ENCODE peak calls at places on chromosomes 5 and 9, in seven cellular contexts. One of them, this sample, is unnamed.

GRCh38 chr5:165321912-165322311 is 1816.5 kb downstream of the MAT2B start:
- DNase-seq in HTR-8/SVneo: peak
- DNase-seq in GM23248: no peak
- DNase-seq in ELR: peak
- DNase-seq in AG04449: peak
- DNase-seq in C1 segment of cervical spinal cord: no peak
- DNase-seq in breast epithelium: no peak
- DNase-seq in this sample: no peak

GRCh38 chr5:151270599-151270998 is 17.6 kb downstream of the GM2A start:
- DNase-seq in HTR-8/SVneo: no peak
- DNase-seq in GM23248: peak
- DNase-seq in ELR: peak
- DNase-seq in AG04449: peak
- DNase-seq in C1 segment of cervical spinal cord: no peak
- DNase-seq in breast epithelium: no peak
- DNase-seq in this sample: no peak

GRCh38 chr9:110579763-110580255 is 268 bp upstream of the SVEP1 start:
- DNase-seq in HTR-8/SVneo: peak
- DNase-seq in GM23248: peak
- DNase-seq in ELR: peak
- DNase-seq in AG04449: no peak
- DNase-seq in C1 segment of cervical spinal cord: no peak
- DNase-seq in breast epithelium: no peak
- DNase-seq in this sample: no peak

GRCh38 chr9:78297672-78297961 is 692 bp downstream of the PSAT1 start:
- DNase-seq in HTR-8/SVneo: no peak
- DNase-seq in GM23248: no peak
- DNase-seq in ELR: peak
- DNase-seq in AG04449: no peak
- DNase-seq in C1 segment of cervical spinal cord: no peak
- DNase-seq in breast epithelium: no peak
- DNase-seq in this sample: no peak

GRCh38 chr9:16135916-16136315 is 583.1 kb downstream of the CCDC171 start:
- DNase-seq in HTR-8/SVneo: no peak
- DNase-seq in GM23248: no peak
- DNase-seq in ELR: no peak
- DNase-seq in AG04449: no peak
- DNase-seq in C1 segment of cervical spinal cord: no peak
- DNase-seq in breast epithelium: no peak
- DNase-seq in this sample: no peak

GRCh38 chr5:75054110-75054930 is 2.0 kb upstream of the GCNT4 start:
- DNase-seq in HTR-8/SVneo: no peak
- DNase-seq in GM23248: peak
- DNase-seq in ELR: peak
- DNase-seq in AG04449: no peak
- DNase-seq in C1 segment of cervical spinal cord: no peak
- DNase-seq in breast epithelium: no peak
- DNase-seq in this sample: no peak

GRCh38 chr9:99660191-99660636 is 161.5 kb upstream of the NR4A3 start:
- DNase-seq in HTR-8/SVneo: no peak
- DNase-seq in GM23248: no peak
- DNase-seq in ELR: no peak
- DNase-seq in AG04449: no peak
- DNase-seq in C1 segment of cervical spinal cord: no peak
- DNase-seq in breast epithelium: no peak
- DNase-seq in this sample: no peak

GRCh38 chr9:131707677-131708612 is 31.9 kb downstream of the RAPGEF1 start:
- DNase-seq in HTR-8/SVneo: no peak
- DNase-seq in GM23248: peak
- DNase-seq in ELR: peak
- DNase-seq in AG04449: peak
- DNase-seq in C1 segment of cervical spinal cord: no peak
- DNase-seq in breast epithelium: no peak
- DNase-seq in this sample: no peak

GRCh38 chr5:132257131-132258101 is at the start of gene PDLIM4:
- DNase-seq in HTR-8/SVneo: peak
- DNase-seq in GM23248: peak
- DNase-seq in ELR: peak
- DNase-seq in AG04449: no peak
- DNase-seq in C1 segment of cervical spinal cord: no peak
- DNase-seq in breast epithelium: no peak
- DNase-seq in this sample: no peak

GRCh38 chr9:5025416-5025815 is 40.3 kb downstream of the JAK2 start:
- DNase-seq in HTR-8/SVneo: no peak
- DNase-seq in GM23248: peak
- DNase-seq in ELR: peak
- DNase-seq in AG04449: no peak
- DNase-seq in C1 segment of cervical spinal cord: no peak
- DNase-seq in breast epithelium: no peak
- DNase-seq in this sample: no peak

GRCh38 chr9:4615251-4615650 is 46.8 kb upstream of the PLPP6 start:
- DNase-seq in HTR-8/SVneo: no peak
- DNase-seq in GM23248: peak
- DNase-seq in ELR: peak
- DNase-seq in AG04449: peak
- DNase-seq in C1 segment of cervical spinal cord: no peak
- DNase-seq in breast epithelium: no peak
- DNase-seq in this sample: no peak

GRCh38 chr5:156706631-156707030 is 143.5 kb upstream of the PPP1R2B start:
- DNase-seq in HTR-8/SVneo: no peak
- DNase-seq in GM23248: no peak
- DNase-seq in ELR: no peak
- DNase-seq in AG04449: no peak
- DNase-seq in C1 segment of cervical spinal cord: no peak
- DNase-seq in breast epithelium: no peak
- DNase-seq in this sample: no peak

GRCh38 chr9:77847626-77848025 is 184.0 kb downstream of the GNAQ start:
- DNase-seq in HTR-8/SVneo: no peak
- DNase-seq in GM23248: no peak
- DNase-seq in ELR: peak
- DNase-seq in AG04449: no peak
- DNase-seq in C1 segment of cervical spinal cord: no peak
- DNase-seq in breast epithelium: no peak
- DNase-seq in this sample: no peak

GRCh38 chr5:73796164-73797141 is 170.5 kb downstream of the ARHGEF28 start:
- DNase-seq in HTR-8/SVneo: peak
- DNase-seq in GM23248: peak
- DNase-seq in ELR: peak
- DNase-seq in AG04449: peak
- DNase-seq in C1 segment of cervical spinal cord: no peak
- DNase-seq in breast epithelium: no peak
- DNase-seq in this sample: peak

GRCh38 chr9:60545346-60546315 is 368.6 kb upstream of the SPATA31A5 start:
- DNase-seq in HTR-8/SVneo: no peak
- DNase-seq in GM23248: no peak
- DNase-seq in ELR: no peak
- DNase-seq in AG04449: no peak
- DNase-seq in C1 segment of cervical spinal cord: no peak
- DNase-seq in breast epithelium: no peak
- DNase-seq in this sample: no peak

GRCh38 chr9:89295400-89295799 is 15.6 kb upstream of the CKS2 start:
- DNase-seq in HTR-8/SVneo: no peak
- DNase-seq in GM23248: no peak
- DNase-seq in ELR: no peak
- DNase-seq in AG04449: no peak
- DNase-seq in C1 segment of cervical spinal cord: no peak
- DNase-seq in breast epithelium: no peak
- DNase-seq in this sample: no peak

GRCh38 chr5:176538505-176538806 is 1.3 kb upstream of the RNF44 start:
- DNase-seq in HTR-8/SVneo: no peak
- DNase-seq in GM23248: no peak
- DNase-seq in ELR: no peak
- DNase-seq in AG04449: no peak
- DNase-seq in C1 segment of cervical spinal cord: no peak
- DNase-seq in breast epithelium: no peak
- DNase-seq in this sample: no peak

GRCh38 chr5:125874717-125875116 is 548.5 kb upstream of the GRAMD2B start:
- DNase-seq in HTR-8/SVneo: no peak
- DNase-seq in GM23248: no peak
- DNase-seq in ELR: no peak
- DNase-seq in AG04449: no peak
- DNase-seq in C1 segment of cervical spinal cord: no peak
- DNase-seq in breast epithelium: no peak
- DNase-seq in this sample: no peak

GRCh38 chr5:172143875-172144274 is 44.1 kb downstream of the STK10 start:
- DNase-seq in HTR-8/SVneo: no peak
- DNase-seq in GM23248: no peak
- DNase-seq in ELR: no peak
- DNase-seq in AG04449: no peak
- DNase-seq in C1 segment of cervical spinal cord: no peak
- DNase-seq in breast epithelium: no peak
- DNase-seq in this sample: no peak

GRCh38 chr9:124353811-124354274 is 61.4 kb downstream of the PSMB7 start:
- DNase-seq in HTR-8/SVneo: no peak
- DNase-seq in GM23248: peak
- DNase-seq in ELR: no peak
- DNase-seq in AG04449: peak
- DNase-seq in C1 segment of cervical spinal cord: no peak
- DNase-seq in breast epithelium: no peak
- DNase-seq in this sample: peak

GRCh38 chr9:120257483-120257882 is 322.5 kb downstream of the CDK5RAP2 start:
- DNase-seq in HTR-8/SVneo: no peak
- DNase-seq in GM23248: peak
- DNase-seq in ELR: no peak
- DNase-seq in AG04449: no peak
- DNase-seq in C1 segment of cervical spinal cord: no peak
- DNase-seq in breast epithelium: no peak
- DNase-seq in this sample: peak

GRCh38 chr5:124157320-124157719 is 589.1 kb downstream of the ZNF608 start:
- DNase-seq in HTR-8/SVneo: no peak
- DNase-seq in GM23248: peak
- DNase-seq in ELR: no peak
- DNase-seq in AG04449: no peak
- DNase-seq in C1 segment of cervical spinal cord: no peak
- DNase-seq in breast epithelium: no peak
- DNase-seq in this sample: no peak

GRCh38 chr5:120108586-120109254 is 355.4 kb upstream of the PRR16 start:
- DNase-seq in HTR-8/SVneo: no peak
- DNase-seq in GM23248: peak
- DNase-seq in ELR: peak
- DNase-seq in AG04449: no peak
- DNase-seq in C1 segment of cervical spinal cord: no peak
- DNase-seq in breast epithelium: no peak
- DNase-seq in this sample: no peak

GRCh38 chr9:14075218-14075617 is 238.7 kb downstream of the NFIB start:
- DNase-seq in HTR-8/SVneo: no peak
- DNase-seq in GM23248: no peak
- DNase-seq in ELR: no peak
- DNase-seq in AG04449: no peak
- DNase-seq in C1 segment of cervical spinal cord: no peak
- DNase-seq in breast epithelium: no peak
- DNase-seq in this sample: no peak

GRCh38 chr9:129864991-129865647 is 29.9 kb downstream of the USP20 start:
- DNase-seq in HTR-8/SVneo: no peak
- DNase-seq in GM23248: no peak
- DNase-seq in ELR: no peak
- DNase-seq in AG04449: no peak
- DNase-seq in C1 segment of cervical spinal cord: no peak
- DNase-seq in breast epithelium: no peak
- DNase-seq in this sample: no peak

GRCh38 chr9:127201071-127201541 is 63.5 kb upstream of the GARNL3 start:
- DNase-seq in HTR-8/SVneo: no peak
- DNase-seq in GM23248: peak
- DNase-seq in ELR: no peak
- DNase-seq in AG04449: no peak
- DNase-seq in C1 segment of cervical spinal cord: no peak
- DNase-seq in breast epithelium: no peak
- DNase-seq in this sample: no peak

GRCh38 chr9:92147030-92147853 is 32.0 kb upstream of the SPTLC1 start:
- DNase-seq in HTR-8/SVneo: peak
- DNase-seq in GM23248: peak
- DNase-seq in ELR: peak
- DNase-seq in AG04449: peak
- DNase-seq in C1 segment of cervical spinal cord: no peak
- DNase-seq in breast epithelium: no peak
- DNase-seq in this sample: peak

GRCh38 chr9:5393497-5393896 is 44.2 kb downstream of the PLGRKT start:
- DNase-seq in HTR-8/SVneo: no peak
- DNase-seq in GM23248: no peak
- DNase-seq in ELR: no peak
- DNase-seq in AG04449: no peak
- DNase-seq in C1 segment of cervical spinal cord: no peak
- DNase-seq in breast epithelium: no peak
- DNase-seq in this sample: no peak

GRCh38 chr5:64632251-64632650 is 58.1 kb upstream of the SHISAL2B start:
- DNase-seq in HTR-8/SVneo: no peak
- DNase-seq in GM23248: no peak
- DNase-seq in ELR: no peak
- DNase-seq in AG04449: no peak
- DNase-seq in C1 segment of cervical spinal cord: no peak
- DNase-seq in breast epithelium: no peak
- DNase-seq in this sample: no peak

GRCh38 chr9:129867138-129868032 is 32.1 kb downstream of the USP20 start:
- DNase-seq in HTR-8/SVneo: no peak
- DNase-seq in GM23248: no peak
- DNase-seq in ELR: no peak
- DNase-seq in AG04449: no peak
- DNase-seq in C1 segment of cervical spinal cord: no peak
- DNase-seq in breast epithelium: no peak
- DNase-seq in this sample: no peak

GRCh38 chr9:93121316-93122241 is 12.5 kb downstream of the NINJ1 start:
- DNase-seq in HTR-8/SVneo: no peak
- DNase-seq in GM23248: no peak
- DNase-seq in ELR: no peak
- DNase-seq in AG04449: no peak
- DNase-seq in C1 segment of cervical spinal cord: no peak
- DNase-seq in breast epithelium: peak
- DNase-seq in this sample: no peak